ENCODE peak calls at places on chromosomes 5 and 9, in eight cellular contexts. V, Q, G, D, O, Y, N and K are unnamed samples.

GRCh38 chr5:122906768-122907167 is 61.4 kb downstream of the SNX24 start:
- DNase-seq in V (no peak), Q (peak), G (no peak), D (no peak), O (no peak), Y (no peak), N (no peak), K (no peak)

GRCh38 chr9:97737429-97737828 is 40.3 kb upstream of the XPA start:
- DNase-seq in V (no peak), Q (no peak), G (peak), D (no peak), O (no peak), Y (no peak), N (peak), K (peak)

GRCh38 chr9:136849960-136850865 is 1.0 kb downstream of the PHPT1 start:
- DNase-seq in V (no peak), Q (no peak), G (no peak), D (no peak), O (no peak), Y (no peak), N (no peak), K (no peak)

GRCh38 chr5:10454591-10455272 is 13.1 kb downstream of the ROPN1L start:
- DNase-seq in V (no peak), Q (peak), G (no peak), D (no peak), O (no peak), Y (no peak), N (no peak), K (peak)

GRCh38 chr5:1034421-1034905 is 25.9 kb downstream of the NKD2 start:
- DNase-seq in V (no peak), Q (no peak), G (no peak), D (no peak), O (no peak), Y (no peak), N (no peak), K (no peak)

GRCh38 chr5:109876941-109877669 is 187.4 kb downstream of the MAN2A1 start:
- DNase-seq in V (no peak), Q (peak), G (no peak), D (no peak), O (no peak), Y (no peak), N (no peak), K (peak)

GRCh38 chr5:39526914-39527477 is 102.2 kb upstream of the DAB2 start:
- DNase-seq in V (no peak), Q (peak), G (no peak), D (no peak), O (no peak), Y (no peak), N (peak), K (peak)

GRCh38 chr5:168327019-168327421 is 35.6 kb downstream of the WWC1 start:
- DNase-seq in V (no peak), Q (peak), G (no peak), D (no peak), O (no peak), Y (no peak), N (no peak), K (no peak)

GRCh38 chr5:38466444-38467189 is 89.8 kb downstream of the LIFR start:
- DNase-seq in V (no peak), Q (peak), G (no peak), D (no peak), O (no peak), Y (peak), N (no peak), K (peak)

GRCh38 chr5:83097582-83098265 is 20.4 kb downstream of the XRCC4 start:
- DNase-seq in V (peak), Q (peak), G (no peak), D (no peak), O (no peak), Y (no peak), N (no peak), K (peak)

GRCh38 chr5:158917731-158918130 is 182.0 kb downstream of the EBF1 start:
- DNase-seq in V (no peak), Q (no peak), G (no peak), D (no peak), O (no peak), Y (no peak), N (no peak), K (no peak)

GRCh38 chr5:15116996-15117395 is 245.4 kb upstream of the ANKH start:
- DNase-seq in V (no peak), Q (peak), G (no peak), D (no peak), O (no peak), Y (no peak), N (no peak), K (peak)

GRCh38 chr5:52748590-52748989 is 39.1 kb upstream of the ITGA1 start:
- DNase-seq in V (no peak), Q (no peak), G (no peak), D (no peak), O (no peak), Y (no peak), N (no peak), K (no peak)

GRCh38 chr5:142404046-142404477 is 79.2 kb upstream of the SPRY4 start:
- DNase-seq in V (no peak), Q (no peak), G (no peak), D (no peak), O (no peak), Y (no peak), N (no peak), K (peak)
- TF ChIP-seq CTCF in V (no peak), Q (no peak), G (no peak), D (no peak), O (no peak), Y (no peak), N (no peak), K (no peak)

GRCh38 chr5:80057121-80057520 is 22.0 kb downstream of the THBS4 start:
- DNase-seq in V (no peak), Q (no peak), G (no peak), D (no peak), O (no peak), Y (no peak), N (no peak), K (no peak)

GRCh38 chr5:80054682-80055081 is 19.5 kb downstream of the THBS4 start:
- DNase-seq in V (peak), Q (peak), G (no peak), D (no peak), O (no peak), Y (no peak), N (no peak), K (peak)

GRCh38 chr5:80059354-80059980 is 24.3 kb downstream of the THBS4 start:
- DNase-seq in V (no peak), Q (no peak), G (no peak), D (no peak), O (no peak), Y (no peak), N (no peak), K (no peak)

GRCh38 chr5:80061005-80061404 is 25.9 kb downstream of the THBS4 start:
- DNase-seq in V (no peak), Q (peak), G (no peak), D (no peak), O (no peak), Y (no peak), N (no peak), K (no peak)

GRCh38 chr5:80055491-80056170 is 20.5 kb downstream of the THBS4 start:
- DNase-seq in V (no peak), Q (no peak), G (no peak), D (no peak), O (no peak), Y (peak), N (peak), K (no peak)
- H3K4me3 ChIP-seq in V (no peak), Q (no peak), G (no peak), D (no peak), O (no peak), Y (no peak), N (no peak), K (no peak)

GRCh38 chr5:104412649-104413240 is 850.2 kb upstream of the NUDT12 start:
- DNase-seq in V (peak), Q (peak), G (peak), D (peak), O (peak), Y (no peak), N (peak), K (peak)
- TF ChIP-seq CTCF in V (peak), Q (peak), G (peak), D (peak), O (no peak), Y (no peak), N (peak), K (peak)

DNA sequence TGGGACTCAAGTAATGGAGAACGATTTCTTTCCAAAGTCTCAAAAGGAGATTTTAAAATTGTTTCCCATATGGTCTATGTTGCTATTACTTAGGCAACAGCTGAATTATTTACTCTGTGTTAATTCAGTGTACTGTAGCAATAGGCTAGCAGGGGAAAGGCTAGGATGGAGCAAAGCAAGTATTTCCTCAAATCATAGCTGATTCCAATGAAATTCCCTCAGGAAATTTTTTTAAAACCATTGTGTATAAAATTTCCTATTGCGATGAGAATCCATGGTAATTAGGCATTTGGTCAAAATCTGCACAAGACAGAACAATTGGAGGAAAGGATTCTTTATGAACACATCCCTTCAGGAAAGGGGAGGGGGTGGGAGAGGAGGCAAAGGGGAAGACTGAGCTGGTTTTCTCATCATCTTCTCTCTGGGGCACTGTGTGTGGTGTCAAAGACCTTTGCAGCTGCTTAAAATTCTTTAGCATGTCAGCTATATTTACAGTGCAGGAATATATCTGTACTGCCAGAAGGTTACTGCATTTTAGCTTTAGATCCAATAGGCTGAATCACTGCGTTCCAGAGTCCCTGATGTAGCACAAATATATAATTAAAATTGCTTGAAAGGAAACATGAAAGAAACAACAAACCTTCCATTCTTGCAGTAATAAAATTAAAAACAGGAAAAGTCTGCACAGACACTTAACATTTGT is 95.3 kb downstream of the ZNF608 start:
- DNase-seq in V (no peak), Q (peak), G (no peak), D (peak), O (no peak), Y (no peak), N (no peak), K (peak)
- H3K4me3 ChIP-seq in V (peak), Q (peak), G (peak), D (peak), O (peak), Y (no peak), N (peak), K (peak)

DNA sequence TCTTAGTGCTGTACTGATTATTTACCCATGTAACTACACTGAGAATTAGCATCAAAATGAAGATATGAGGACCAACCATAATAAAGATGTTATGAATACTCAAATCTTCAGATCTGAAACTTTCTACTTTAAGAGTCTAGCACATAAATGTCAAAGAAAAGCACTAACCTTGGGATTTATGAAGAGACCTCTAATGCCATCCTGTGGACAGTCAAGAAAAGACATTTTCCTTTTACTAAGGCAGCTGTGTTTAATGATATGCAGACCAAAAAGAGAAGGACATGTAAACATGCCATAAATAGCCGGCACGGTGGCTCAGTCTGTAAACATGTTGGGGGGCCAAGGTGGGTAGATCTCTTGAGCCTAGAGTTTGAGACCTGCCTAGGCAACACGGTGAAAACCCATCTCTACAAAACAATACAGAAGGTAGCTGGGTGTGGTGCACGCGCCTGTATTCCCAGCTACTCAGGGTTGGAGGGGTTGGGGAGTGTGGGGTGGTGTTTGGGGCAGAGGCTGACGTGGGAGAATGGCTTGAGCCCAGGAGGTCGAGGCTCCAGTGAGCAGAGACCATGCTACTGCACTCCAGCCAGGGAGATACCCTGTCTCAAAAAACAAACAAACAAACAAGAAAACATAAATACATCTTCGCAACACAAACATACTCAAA is 266.9 kb upstream of the TYRP1 start:
- DNase-seq in V (no peak), Q (no peak), G (no peak), D (no peak), O (no peak), Y (no peak), N (peak), K (peak)
- TF ChIP-seq CTCF in V (no peak), Q (no peak), G (no peak), D (peak), O (no peak), Y (no peak), N (peak), K (peak)

GRCh38 chr9:126534431-126535186 is 79.1 kb upstream of the LMX1B start:
- DNase-seq in V (no peak), Q (no peak), G (no peak), D (no peak), O (no peak), Y (no peak), N (peak), K (no peak)
- H3K4me3 ChIP-seq in V (no peak), Q (no peak), G (no peak), D (peak), O (no peak), Y (no peak), N (peak), K (no peak)

DNA sequence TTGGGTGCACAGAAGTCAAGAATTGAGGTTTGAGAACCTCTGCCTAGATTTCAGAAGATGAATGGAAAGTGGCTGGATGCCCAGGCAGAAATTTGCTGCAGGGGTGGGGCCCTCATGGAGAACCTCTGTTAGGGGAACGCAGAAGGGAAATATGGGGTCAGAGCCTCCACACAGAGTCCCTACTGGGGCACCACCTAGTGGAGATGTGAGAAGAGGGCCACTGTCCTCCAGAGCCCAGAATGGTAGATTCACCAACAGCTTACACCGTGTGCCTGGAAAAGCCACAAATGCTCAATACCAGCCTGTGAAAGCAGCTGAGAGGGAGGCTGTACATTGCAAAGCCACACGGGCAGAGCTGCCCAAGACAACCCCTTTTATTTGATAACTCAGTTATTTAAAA is 383.5 kb downstream of the TLE4 start:
- DNase-seq in V (no peak), Q (peak), G (no peak), D (peak), O (no peak), Y (no peak), N (peak), K (no peak)
- TF ChIP-seq CTCF in V (peak), Q (peak), G (no peak), D (peak), O (no peak), Y (peak), N (peak), K (peak)

GRCh38 chr5:107514305-107514704 is 156.4 kb downstream of the EFNA5 start:
- DNase-seq in V (peak), Q (no peak), G (no peak), D (peak), O (no peak), Y (no peak), N (no peak), K (peak)

GRCh38 chr5:107513337-107514125 is 157.2 kb downstream of the EFNA5 start:
- DNase-seq in V (peak), Q (no peak), G (no peak), D (peak), O (no peak), Y (no peak), N (no peak), K (peak)

GRCh38 chr5:107515521-107515920 is 155.2 kb downstream of the EFNA5 start:
- DNase-seq in V (no peak), Q (no peak), G (no peak), D (no peak), O (no peak), Y (no peak), N (no peak), K (no peak)

GRCh38 chr5:107508083-107508482 is 162.7 kb downstream of the EFNA5 start:
- DNase-seq in V (no peak), Q (no peak), G (no peak), D (no peak), O (no peak), Y (no peak), N (no peak), K (no peak)

DNA sequence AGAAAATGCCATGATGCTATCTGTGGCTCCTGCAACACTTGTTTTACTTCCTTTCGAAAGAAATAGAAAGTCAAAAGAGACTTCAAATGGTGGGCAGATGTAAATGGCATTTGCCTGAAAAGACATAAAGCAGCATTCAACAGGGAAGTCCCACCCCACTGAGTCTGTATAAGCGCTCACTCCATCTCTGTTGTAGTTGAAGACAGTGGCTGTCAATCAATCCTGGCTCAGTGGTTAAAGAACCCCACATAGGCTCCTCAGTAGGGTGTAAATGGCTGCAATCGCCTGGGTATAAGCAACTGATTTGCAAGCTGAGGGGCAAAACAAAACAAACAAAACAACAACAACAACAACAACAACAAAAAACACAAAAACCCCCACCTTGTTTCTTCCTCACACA is 158.7 kb downstream of the EFNA5 start:
- DNase-seq in V (peak), Q (no peak), G (no peak), D (peak), O (no peak), Y (no peak), N (peak), K (no peak)
- H3K4me3 ChIP-seq in V (no peak), Q (no peak), G (no peak), D (peak), O (no peak), Y (no peak), N (no peak), K (no peak)

GRCh38 chr5:150989695-150990094 is 30.7 kb upstream of the GPX3 start:
- DNase-seq in V (peak), Q (no peak), G (no peak), D (peak), O (no peak), Y (no peak), N (peak), K (no peak)
- TF ChIP-seq CTCF in V (peak), Q (no peak), G (peak), D (peak), O (no peak), Y (no peak), N (peak), K (peak)